ENCODE peak calls at places on chromosomes 2 and 18, in six cellular contexts. I is GM23338, D is K562, Z is GM12878, G is SK-N-SH, L is HepG2. E is an unnamed sample.
A peak's percentile ranks its signal among the peaks of the same experiment; 100 is the strongest.

GRCh38 chr2:160491922-160492371 is 1.7 kb downstream of the RBMS1 start:
- DNase-seq in I (peak; percentile 57), D (no peak), Z (no peak), G (no peak), L (peak; percentile 57), E (no peak)

GRCh38 chr2:231050018-231050901 is 6.4 kb upstream of the PSMD1 start:
- DNase-seq in I (no peak), D (no peak), Z (no peak), G (no peak), L (peak; percentile 100), E (no peak)

GRCh38 chr18:11861583-11862288 is 10.5 kb downstream of the CHMP1B start:
- DNase-seq in I (no peak), D (no peak), Z (no peak), G (no peak), L (peak; percentile 66), E (no peak)

GRCh38 chr2:98935111-98935770 is 784 bp downstream of the CRACDL start:
- DNase-seq in I (peak; percentile 33), D (no peak), Z (no peak), G (no peak), L (no peak), E (no peak)

GRCh38 chr2:30798536-30798991 is 8.7 kb downstream of the CAPN13 start:
- DNase-seq in I (peak; percentile 34), D (no peak), Z (no peak), G (no peak), L (no peak), E (no peak)

GRCh38 chr2:118492335-118492734 is 355.1 kb downstream of the EN1 start:
- DNase-seq in I (peak; percentile 68), D (no peak), Z (no peak), G (no peak), L (peak; percentile 23), E (peak; percentile 24)

GRCh38 chr2:20524412-20525040 is 77.7 kb downstream of the RHOB start:
- DNase-seq in I (no peak), D (peak; percentile 54), Z (no peak), G (no peak), L (no peak), E (no peak)

GRCh38 chr18:8091042-8091441 is 518.2 kb upstream of the RAB12 start:
- DNase-seq in I (no peak), D (no peak), Z (no peak), G (no peak), L (no peak), E (no peak)

GRCh38 chr2:19231625-19232024 is 126.8 kb downstream of the OSR1 start:
- DNase-seq in I (no peak), D (no peak), Z (no peak), G (no peak), L (no peak), E (no peak)

GRCh38 chr2:171723724-171724683 is 36.7 kb downstream of the DYNC1I2 start:
- DNase-seq in I (peak; percentile 54), D (no peak), Z (no peak), G (peak; percentile 30), L (peak; percentile 12), E (no peak)

GRCh38 chr2:96769816-96770215 is 9.1 kb downstream of the CNNM4 start:
- DNase-seq in I (no peak), D (no peak), Z (no peak), G (peak; percentile 66), L (peak; percentile 35), E (no peak)

GRCh38 chr2:10844083-10844482 is 31.5 kb upstream of the PDIA6 start:
- DNase-seq in I (peak; percentile 90), D (no peak), Z (no peak), G (peak; percentile 51), L (no peak), E (no peak)

GRCh38 chr2:85997016-85997970 is 108.4 kb downstream of the POLR1A start:
- DNase-seq in I (no peak), D (peak; percentile 46), Z (no peak), G (no peak), L (no peak), E (no peak)

GRCh38 chr2:210224660-210225460 is at the start of gene ACADL:
- DNase-seq in I (peak; percentile 78), D (no peak), Z (no peak), G (peak; percentile 89), L (no peak), E (no peak)

GRCh38 chr18:54958711-54959625 is at the start of gene CCDC68:
- DNase-seq in I (peak; percentile 70), D (peak; percentile 33), Z (no peak), G (no peak), L (peak; percentile 50), E (no peak)

GRCh38 chr18:34787931-34788532 is 77.9 kb downstream of the DTNA start:
- DNase-seq in I (peak; percentile 83), D (peak; percentile 57), Z (peak; percentile 11), G (peak; percentile 53), L (peak; percentile 60), E (peak; percentile 59)

GRCh38 chr18:8754995-8755955 is 49.9 kb downstream of the MTCL1 start:
- DNase-seq in I (no peak), D (no peak), Z (peak; percentile 7), G (no peak), L (no peak), E (no peak)

GRCh38 chr2:86806059-86806857 is 15.5 kb upstream of the CD8A start:
- DNase-seq in I (no peak), D (no peak), Z (no peak), G (no peak), L (no peak), E (no peak)

DNA sequence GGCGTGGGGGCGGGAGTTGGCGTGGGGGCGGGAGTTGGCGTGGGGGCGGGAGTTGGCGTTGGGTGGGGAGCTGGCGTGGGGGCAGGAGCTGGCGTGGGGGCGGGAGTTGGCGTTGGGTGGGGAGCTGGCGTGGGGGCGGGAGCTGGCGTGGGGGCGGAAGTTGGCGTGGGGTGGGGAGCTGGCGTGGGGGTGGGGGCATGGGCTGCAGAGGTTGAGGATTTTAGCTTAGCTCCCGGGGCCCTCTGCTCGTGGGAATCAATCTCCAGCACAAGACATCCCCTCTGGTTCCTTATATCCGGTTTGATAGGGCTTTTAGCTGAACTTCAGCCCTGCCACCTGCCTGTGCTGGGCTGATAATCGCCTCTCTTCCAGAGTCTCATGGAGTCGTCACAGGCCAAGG is 177.0 kb downstream of the LDLRAD4 start:
- DNase-seq in I (no peak), D (peak; percentile 12), Z (no peak), G (no peak), L (no peak), E (no peak)
- H2AFZ ChIP-seq in I (no peak overlapping the region), D (no peak overlapping the region), Z (no peak overlapping the region), G (no peak overlapping the region), L (no peak overlapping the region), E (no peak overlapping the region)

DNA sequence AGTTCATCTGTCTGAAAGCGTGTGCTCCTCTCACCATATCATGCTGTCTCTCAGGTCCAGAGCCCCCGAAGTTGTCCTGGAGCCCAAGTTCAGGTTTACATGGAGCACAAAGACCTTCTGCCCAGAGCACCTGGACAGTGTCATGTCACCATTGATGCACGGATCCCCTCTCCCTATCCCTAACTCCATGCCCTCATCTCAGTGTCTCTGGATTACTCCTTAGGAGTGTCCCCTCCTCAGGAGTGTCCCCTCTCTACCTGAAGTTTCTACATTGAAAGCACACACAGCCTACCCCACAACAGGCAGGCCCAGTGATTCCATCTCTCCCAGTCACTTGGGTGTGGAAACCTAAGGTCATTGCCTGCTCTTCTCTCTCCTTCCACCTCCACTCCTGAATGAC is 144.1 kb upstream of the NCKAP5 start:
- DNase-seq in I (no peak), D (no peak), Z (no peak), G (no peak), L (no peak), E (no peak)
- TF ChIP-seq REST in I (no peak), D (no peak), Z (no peak), G (no peak), L (no peak), E (no peak)

DNA sequence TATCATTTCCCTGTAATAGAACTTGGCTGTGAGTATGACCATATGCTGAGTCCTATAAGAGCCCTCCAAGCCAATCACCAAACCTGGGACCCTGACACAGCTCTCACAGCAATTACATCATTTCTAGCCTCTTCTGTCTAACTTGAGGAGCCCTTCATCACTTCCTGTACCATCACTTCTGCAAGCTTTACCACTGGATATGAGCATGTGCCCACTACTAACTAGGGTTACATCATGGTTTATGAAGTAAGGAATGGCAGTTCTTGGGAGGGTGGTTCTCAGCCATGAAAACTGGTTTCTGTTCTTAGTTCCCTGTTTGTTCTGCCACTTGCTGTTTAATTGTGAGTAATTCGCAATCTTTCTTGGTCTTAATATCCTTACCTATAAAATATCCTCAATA is 31.0 kb upstream of the EPB41L3 start:
- DNase-seq in I (no peak), D (no peak), Z (no peak), G (no peak), L (no peak), E (no peak)
- H2AFZ ChIP-seq in I (peak overlapping the region; percentile 2), D (no peak overlapping the region), Z (no peak overlapping the region), G (no peak overlapping the region), L (no peak overlapping the region), E (no peak overlapping the region)

GRCh38 chr2:28201711-28202180 is 190.9 kb upstream of the FOSL2 start:
- DNase-seq in I (no peak), D (no peak), Z (no peak), G (no peak), L (no peak), E (no peak)

GRCh38 chr2:28199995-28200394 is 192.7 kb upstream of the FOSL2 start:
- DNase-seq in I (no peak), D (no peak), Z (no peak), G (no peak), L (no peak), E (no peak)

GRCh38 chr2:28206786-28207185 is 185.9 kb upstream of the FOSL2 start:
- DNase-seq in I (no peak), D (no peak), Z (no peak), G (no peak), L (no peak), E (no peak)

GRCh38 chr2:28202718-28203117 is 189.9 kb upstream of the FOSL2 start:
- DNase-seq in I (no peak), D (no peak), Z (no peak), G (no peak), L (no peak), E (no peak)
- TF ChIP-seq REST in I (no peak), D (no peak), Z (no peak), G (no peak), L (no peak), E (no peak)

E was measured in HCT116.